ENCODE peak calls at places on chromosomes 3 and 15, in ten cellular contexts. M is A549, F is adrenal gland, P is esophagus muscularis mucosa, L is stomach, O is tibial nerve, X is body of pancreas, H is H1, W is breast epithelium, R is IMR-90. A is an unnamed sample.

GRCh38 chr3:54951405-54951804 is 23.5 kb upstream of the LRTM1 start:
- DNase-seq in M (peak), F (peak), P (no peak), L (peak), O (peak), X (peak), H (peak), W (peak), R (peak), A (peak)

GRCh38 chr15:98976500-98976899 is 31.1 kb downstream of the PGPEP1L start:
- DNase-seq in M (no peak), F (no peak), P (peak), L (no peak), O (no peak), X (no peak), H (no peak), W (no peak), R (no peak), A (no peak)

GRCh38 chr3:126491221-126492013 is 15.7 kb upstream of the ZXDC start:
- DNase-seq in M (no peak), F (no peak), P (no peak), L (no peak), O (no peak), X (no peak), H (no peak), W (peak), R (no peak), A (no peak)

GRCh38 chr3:173007079-173007723 is 133.8 kb downstream of the SPATA16 start:
- DNase-seq in M (no peak), F (no peak), P (no peak), L (no peak), O (no peak), X (no peak), H (no peak), W (no peak), R (no peak), A (no peak)

GRCh38 chr15:95371664-95372063 is 958.8 kb upstream of the NR2F2 start:
- DNase-seq in M (peak), F (no peak), P (no peak), L (no peak), O (no peak), X (no peak), H (no peak), W (no peak), R (peak), A (no peak)

GRCh38 chr15:38176155-38176554 is 76.5 kb upstream of the SPRED1 start:
- DNase-seq in M (no peak), F (no peak), P (no peak), L (no peak), O (no peak), X (no peak), H (no peak), W (no peak), R (peak), A (no peak)

GRCh38 chr3:116939091-116939490 is 229.5 kb downstream of the TUSC7 start:
- DNase-seq in M (no peak), F (no peak), P (no peak), L (no peak), O (no peak), X (no peak), H (no peak), W (no peak), R (no peak), A (no peak)

GRCh38 chr3:38455639-38456430 is 2.1 kb downstream of the ACVR2B start:
- DNase-seq in M (no peak), F (peak), P (no peak), L (no peak), O (no peak), X (no peak), H (no peak), W (no peak), R (peak), A (peak)

GRCh38 chr15:62173215-62173614 is 8.1 kb upstream of the C2CD4B start:
- DNase-seq in M (no peak), F (peak), P (no peak), L (no peak), O (no peak), X (no peak), H (no peak), W (no peak), R (no peak), A (no peak)

GRCh38 chr3:115885621-115886020 is 262.3 kb downstream of the GAP43 start:
- DNase-seq in M (no peak), F (no peak), P (no peak), L (no peak), O (no peak), X (no peak), H (no peak), W (no peak), R (peak), A (no peak)

GRCh38 chr3:3799173-3800075 is at the start of gene LRRN1:
- DNase-seq in M (no peak), F (no peak), P (no peak), L (peak), O (no peak), X (peak), H (peak), W (peak), R (no peak), A (peak)

GRCh38 chr3:112770026-112770626 is 76.5 kb downstream of the CD200R1L start:
- DNase-seq in M (peak), F (no peak), P (no peak), L (no peak), O (no peak), X (no peak), H (no peak), W (no peak), R (peak), A (no peak)

GRCh38 chr15:80066912-80067311 is 7.4 kb downstream of the ZFAND6 start:
- DNase-seq in M (no peak), F (no peak), P (no peak), L (no peak), O (no peak), X (no peak), H (no peak), W (no peak), R (no peak), A (no peak)

GRCh38 chr3:64240445-64240844 is 15.2 kb upstream of the PRICKLE2 start:
- DNase-seq in M (no peak), F (no peak), P (no peak), L (no peak), O (no peak), X (no peak), H (no peak), W (no peak), R (no peak), A (no peak)

GRCh38 chr3:188772886-188773285 is 398.9 kb upstream of the TPRG1 start:
- DNase-seq in M (peak), F (peak), P (peak), L (peak), O (no peak), X (peak), H (no peak), W (no peak), R (peak), A (peak)

GRCh38 chr3:4078903-4079302 is 224.3 kb upstream of the SETMAR start:
- DNase-seq in M (no peak), F (no peak), P (no peak), L (no peak), O (no peak), X (no peak), H (no peak), W (no peak), R (no peak), A (no peak)

GRCh38 chr3:54003136-54003535 is 111.5 kb upstream of the SELENOK start:
- DNase-seq in M (no peak), F (no peak), P (no peak), L (no peak), O (no peak), X (no peak), H (no peak), W (no peak), R (no peak), A (no peak)

GRCh38 chr3:40872562-40872961 is 326.7 kb upstream of the CTNNB1 start:
- DNase-seq in M (no peak), F (no peak), P (no peak), L (no peak), O (no peak), X (no peak), H (no peak), W (no peak), R (no peak), A (no peak)

GRCh38 chr15:70269991-70270751 is 172.5 kb upstream of the TLE3 start:
- DNase-seq in M (no peak), F (peak), P (no peak), L (no peak), O (no peak), X (no peak), H (no peak), W (no peak), R (no peak), A (peak)

GRCh38 chr15:68586274-68586961 is 7.6 kb downstream of the CORO2B start:
- DNase-seq in M (peak), F (no peak), P (no peak), L (no peak), O (no peak), X (no peak), H (no peak), W (no peak), R (peak), A (no peak)

GRCh38 chr15:62110000-62110851 is 43.4 kb downstream of the C2CD4A start:
- DNase-seq in M (peak), F (peak), P (peak), L (no peak), O (no peak), X (peak), H (no peak), W (no peak), R (peak), A (no peak)

GRCh38 chr3:113495035-113495434 is 19.9 kb downstream of the SPICE1 start:
- DNase-seq in M (peak), F (peak), P (no peak), L (no peak), O (no peak), X (peak), H (no peak), W (no peak), R (peak), A (peak)

GRCh38 chr15:70243686-70244540 is 146.2 kb upstream of the TLE3 start:
- DNase-seq in M (no peak), F (peak), P (no peak), L (no peak), O (no peak), X (no peak), H (no peak), W (no peak), R (no peak), A (peak)

GRCh38 chr3:70606018-70606417 is 293.6 kb upstream of the MDFIC2 start:
- DNase-seq in M (no peak), F (no peak), P (no peak), L (no peak), O (no peak), X (no peak), H (no peak), W (no peak), R (no peak), A (no peak)

GRCh38 chr3:192812736-192813383 is 85.5 kb upstream of the FGF12 start:
- DNase-seq in M (peak), F (peak), P (peak), L (no peak), O (no peak), X (peak), H (no peak), W (no peak), R (peak), A (peak)

GRCh38 chr3:58205981-58206380 is 4.8 kb downstream of the DNASE1L3 start:
- DNase-seq in M (no peak), F (no peak), P (no peak), L (no peak), O (no peak), X (peak), H (no peak), W (no peak), R (no peak), A (no peak)

GRCh38 chr3:114214542-114215341 is 22.6 kb downstream of the ZNF80 start:
- DNase-seq in M (no peak), F (no peak), P (peak), L (no peak), O (no peak), X (no peak), H (no peak), W (no peak), R (no peak), A (no peak)

GRCh38 chr3:3065876-3066275 is 44.3 kb downstream of the IL5RA start:
- DNase-seq in M (peak), F (no peak), P (no peak), L (no peak), O (no peak), X (no peak), H (no peak), W (no peak), R (peak), A (no peak)

GRCh38 chr15:65873271-65873670 is 4.0 kb downstream of the RAB11A start:
- DNase-seq in M (no peak), F (no peak), P (no peak), L (no peak), O (no peak), X (no peak), H (no peak), W (no peak), R (no peak), A (no peak)

GRCh38 chr3:113266738-113267137 is 55.4 kb downstream of the BOC start:
- DNase-seq in M (no peak), F (no peak), P (no peak), L (no peak), O (no peak), X (no peak), H (no peak), W (no peak), R (no peak), A (no peak)

GRCh38 chr3:60912142-60912541 is 339.1 kb downstream of the FHIT start:
- DNase-seq in M (peak), F (no peak), P (no peak), L (no peak), O (no peak), X (no peak), H (no peak), W (no peak), R (no peak), A (no peak)

GRCh38 chr3:123002749-123003497 is 24.6 kb downstream of the SEMA5B start:
- DNase-seq in M (no peak), F (no peak), P (no peak), L (no peak), O (no peak), X (no peak), H (no peak), W (no peak), R (no peak), A (no peak)

GRCh38 chr15:57537072-57537471 is 54.6 kb upstream of the MYZAP start:
- DNase-seq in M (peak), F (peak), P (no peak), L (peak), O (no peak), X (peak), H (no peak), W (no peak), R (peak), A (no peak)

GRCh38 chr15:79853492-79854328 is 43.1 kb downstream of the MTHFS start:
- DNase-seq in M (peak), F (peak), P (no peak), L (peak), O (peak), X (peak), H (peak), W (no peak), R (peak), A (peak)

DNA sequence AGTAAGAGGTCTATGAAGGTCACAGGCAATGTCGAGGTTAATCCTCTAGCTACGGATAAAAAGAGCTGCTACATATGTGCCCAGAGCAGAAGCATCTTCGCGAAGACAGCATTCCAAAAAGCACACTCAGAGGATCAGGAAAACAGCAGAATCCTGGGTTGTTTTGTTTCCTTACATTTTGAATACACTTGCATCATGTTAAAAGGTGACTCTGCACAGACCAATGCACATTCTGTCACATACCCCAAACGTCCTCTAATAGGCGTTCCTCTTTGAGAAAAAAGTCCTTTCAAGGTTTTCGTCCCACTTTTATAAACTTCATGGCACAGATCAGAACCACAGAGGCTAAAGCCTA is 52.7 kb downstream of the VGLL4 start:
- DNase-seq in M (no peak), F (no peak), P (no peak), L (no peak), O (no peak), X (no peak), H (no peak), W (no peak), R (peak), A (no peak)
- H3K4me3 ChIP-seq in M (no peak), F (no peak), P (no peak), L (no peak), O (no peak), X (no peak), H (peak), W (no peak), R (no peak), A (no peak)

DNA sequence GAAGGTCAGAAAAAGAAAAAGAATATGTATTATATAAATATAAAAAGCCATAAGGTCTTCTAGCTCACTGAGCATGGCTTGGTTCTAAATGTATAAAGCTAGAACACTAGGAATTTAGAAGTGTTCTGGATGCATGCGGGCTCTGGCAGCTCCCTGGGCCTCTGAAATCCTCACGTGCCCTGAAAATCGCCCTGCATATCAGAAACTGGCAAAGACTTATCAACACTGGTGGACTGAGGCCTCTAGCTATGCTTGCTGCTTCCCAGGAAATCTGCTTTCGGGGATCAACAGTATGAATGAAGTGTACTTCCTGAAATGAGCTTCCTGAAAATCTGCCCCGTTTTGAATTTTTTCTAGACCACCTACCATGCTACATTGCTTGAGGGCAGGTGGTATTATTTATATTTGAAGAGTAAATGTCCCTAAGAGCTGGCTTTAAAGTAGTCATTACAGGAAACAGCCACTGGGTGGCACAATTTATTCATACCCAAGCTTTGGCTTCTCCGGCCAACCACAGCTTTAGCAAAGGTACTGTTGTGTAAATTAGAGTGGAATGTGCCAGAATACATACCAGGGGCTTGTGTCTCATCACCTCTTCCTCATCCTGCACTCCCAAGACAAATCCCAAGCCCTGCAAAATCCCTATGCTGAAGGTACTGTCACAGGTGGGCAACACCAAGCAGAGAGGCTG is 17.7 kb downstream of the CRTAP start:
- DNase-seq in M (peak), F (peak), P (no peak), L (peak), O (no peak), X (peak), H (peak), W (no peak), R (peak), A (peak)
- H3K27ac ChIP-seq in M (no peak), F (no peak), P (no peak), L (no peak), O (no peak), X (no peak), H (no peak), W (no peak), R (no peak), A (no peak)

DNA sequence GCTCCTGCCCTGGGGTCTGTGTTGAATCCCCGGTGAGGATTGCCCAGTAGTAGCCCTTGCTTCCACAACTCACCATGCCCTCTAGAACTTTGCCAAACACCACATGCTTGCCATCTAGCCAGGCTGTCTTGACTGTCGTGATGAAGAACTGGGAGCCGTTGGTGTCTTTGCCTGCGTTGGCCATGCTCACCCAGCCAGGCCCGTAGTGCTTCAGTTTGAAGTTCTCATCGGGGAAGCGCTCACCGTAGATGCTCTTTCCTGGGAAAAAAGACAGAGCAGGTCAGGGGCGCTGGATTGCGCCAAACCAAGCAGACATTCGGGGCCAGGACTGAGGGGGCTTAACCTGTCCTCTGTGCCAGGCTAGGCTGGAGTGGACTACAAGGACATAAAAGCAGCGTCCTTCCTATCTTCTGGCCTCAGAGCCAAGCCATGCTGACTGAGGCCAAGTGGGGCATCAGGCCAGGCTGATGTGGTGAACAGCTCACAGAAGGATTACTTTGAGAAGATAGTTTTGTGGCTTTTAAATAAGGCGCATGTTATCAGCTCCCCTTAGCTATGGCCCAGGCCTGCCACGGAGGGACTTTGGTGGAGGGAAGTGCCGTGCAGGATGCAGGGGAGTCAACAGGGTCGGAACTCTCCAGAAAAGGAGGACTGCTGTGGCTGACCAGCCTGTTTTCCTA is 5.3 kb downstream of the SNX22 start:
- DNase-seq in M (no peak), F (peak), P (no peak), L (no peak), O (no peak), X (no peak), H (no peak), W (no peak), R (no peak), A (no peak)
- TF ChIP-seq POLR2A in M (no peak), F (no peak), P (no peak), L (no peak), O (no peak), X (no peak), H (no peak), W (no peak), R (no peak), A (no peak)

GRCh38 chr3:66934041-66934440 is 64.1 kb upstream of the KBTBD8 start:
- DNase-seq in M (no peak), F (no peak), P (no peak), L (no peak), O (no peak), X (no peak), H (no peak), W (no peak), R (no peak), A (no peak)
- H3K4me3 ChIP-seq in M (no peak), F (no peak), P (no peak), L (no peak), O (no peak), X (no peak), H (no peak), W (no peak), R (no peak), A (no peak)

DNA sequence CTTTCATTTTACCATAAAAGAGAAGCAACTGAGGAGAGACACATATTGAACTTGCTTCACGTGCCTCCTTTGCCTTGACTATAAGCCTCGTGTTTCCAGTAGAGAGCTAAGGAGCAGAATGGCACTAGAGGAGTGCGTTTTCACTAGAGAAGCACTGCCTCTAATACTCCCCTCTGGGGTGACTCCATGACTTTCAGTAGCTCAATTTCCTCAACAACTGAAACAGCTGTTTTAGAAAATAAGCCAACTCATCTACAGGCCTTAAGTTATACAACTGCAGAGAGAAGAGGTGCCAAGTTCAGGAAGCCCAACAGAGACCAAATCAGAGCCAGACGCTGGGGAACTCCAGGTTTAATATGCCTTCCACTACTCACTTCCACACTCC is 1.9 kb downstream of the UBP1 start:
- DNase-seq in M (peak), F (peak), P (no peak), L (no peak), O (no peak), X (peak), H (no peak), W (no peak), R (peak), A (no peak)
- H3K27ac ChIP-seq in M (peak), F (peak), P (peak), L (peak), O (peak), X (peak), H (no peak), W (peak), R (peak), A (peak)

GRCh38 chr3:49673715-49674490 is at the start of gene APEH:
- DNase-seq in M (peak), F (peak), P (peak), L (peak), O (peak), X (peak), H (peak), W (peak), R (peak), A (peak)
- TF ChIP-seq POLR2A in M (peak), F (no peak), P (peak), L (no peak), O (no peak), X (peak), H (no peak), W (peak), R (peak), A (peak)

A was measured in testis.